ENCODE peak calls at places on chromosomes 6 and 20, in seven cellular contexts. L, Q, U, E, R, X and G are unnamed samples.

GRCh38 chr6:135852775-135853174 is 1.3 kb downstream of the PDE7B start:
- DNase-seq in L (no peak), Q (no peak), U (no peak), E (no peak), R (no peak), X (no peak), G (peak)

GRCh38 chr6:46381057-46381456 is 110.2 kb downstream of the RCAN2 start:
- DNase-seq in L (no peak), Q (no peak), U (no peak), E (no peak), R (no peak), X (no peak), G (no peak)

GRCh38 chr6:163627274-163628062 is 212.9 kb downstream of the QKI start:
- DNase-seq in L (no peak), Q (no peak), U (no peak), E (no peak), R (no peak), X (no peak), G (no peak)

GRCh38 chr20:17631576-17632319 is 50.3 kb downstream of the RRBP1 start:
- DNase-seq in L (no peak), Q (peak), U (no peak), E (no peak), R (no peak), X (no peak), G (no peak)

GRCh38 chr6:165159459-165159858 is 149.9 kb downstream of the C6orf118 start:
- DNase-seq in L (no peak), Q (no peak), U (no peak), E (no peak), R (no peak), X (no peak), G (no peak)

GRCh38 chr6:157625111-157625510 is 197.9 kb upstream of the SNX9 start:
- DNase-seq in L (no peak), Q (no peak), U (no peak), E (no peak), R (no peak), X (no peak), G (no peak)

GRCh38 chr20:5080384-5080877 is 39.3 kb downstream of the PCNA start:
- DNase-seq in L (no peak), Q (peak), U (peak), E (peak), R (peak), X (peak), G (no peak)

GRCh38 chr20:62782893-62783278 is 13.4 kb upstream of the MRGBP start:
- DNase-seq in L (no peak), Q (no peak), U (no peak), E (no peak), R (no peak), X (peak), G (no peak)

GRCh38 chr6:89438248-89438647 is 5.3 kb downstream of the ANKRD6 start:
- DNase-seq in L (no peak), Q (no peak), U (no peak), E (no peak), R (no peak), X (no peak), G (no peak)

GRCh38 chr20:57596998-57597939 is 23.0 kb downstream of the ZBP1 start:
- DNase-seq in L (no peak), Q (peak), U (peak), E (peak), R (peak), X (peak), G (peak)

GRCh38 chr6:125144822-125145221 is 8.8 kb upstream of the TPD52L1 start:
- DNase-seq in L (no peak), Q (no peak), U (no peak), E (no peak), R (no peak), X (no peak), G (no peak)

DNA sequence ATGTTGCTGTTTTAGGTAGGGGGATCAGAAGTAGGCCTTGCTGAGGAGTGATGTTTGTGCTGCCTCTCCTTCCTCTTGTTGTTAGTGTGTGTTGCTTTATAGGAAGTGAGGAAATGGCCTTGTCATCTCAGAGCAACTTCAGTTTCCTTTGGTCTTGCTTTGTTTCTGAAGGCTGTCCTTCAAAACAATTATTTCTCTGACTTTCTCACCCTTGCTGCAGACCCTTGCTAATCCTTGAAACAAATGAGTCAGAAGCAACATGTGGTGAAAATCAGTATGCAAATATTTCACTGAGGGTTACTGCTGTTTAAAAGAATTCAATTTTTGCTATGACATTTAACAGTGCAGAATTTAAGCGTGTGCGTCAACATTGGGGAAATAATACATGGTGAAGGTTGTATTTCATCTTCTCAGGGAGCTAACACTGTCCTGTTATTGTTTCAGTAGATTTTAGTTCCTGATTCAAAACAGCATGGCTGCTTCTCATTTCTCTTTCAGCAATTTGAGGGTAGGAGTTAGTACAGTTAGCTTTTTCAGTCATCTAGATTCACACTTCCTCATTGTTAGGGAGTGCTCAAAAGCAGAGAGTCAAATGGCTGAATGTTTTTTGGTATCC is 13.8 kb downstream of the RNF144B start:
- DNase-seq in L (no peak), Q (no peak), U (peak), E (no peak), R (no peak), X (no peak), G (peak)
- H3K4me3 ChIP-seq in L (no peak), Q (no peak), U (no peak), E (no peak), R (no peak), X (no peak), G (no peak)

DNA sequence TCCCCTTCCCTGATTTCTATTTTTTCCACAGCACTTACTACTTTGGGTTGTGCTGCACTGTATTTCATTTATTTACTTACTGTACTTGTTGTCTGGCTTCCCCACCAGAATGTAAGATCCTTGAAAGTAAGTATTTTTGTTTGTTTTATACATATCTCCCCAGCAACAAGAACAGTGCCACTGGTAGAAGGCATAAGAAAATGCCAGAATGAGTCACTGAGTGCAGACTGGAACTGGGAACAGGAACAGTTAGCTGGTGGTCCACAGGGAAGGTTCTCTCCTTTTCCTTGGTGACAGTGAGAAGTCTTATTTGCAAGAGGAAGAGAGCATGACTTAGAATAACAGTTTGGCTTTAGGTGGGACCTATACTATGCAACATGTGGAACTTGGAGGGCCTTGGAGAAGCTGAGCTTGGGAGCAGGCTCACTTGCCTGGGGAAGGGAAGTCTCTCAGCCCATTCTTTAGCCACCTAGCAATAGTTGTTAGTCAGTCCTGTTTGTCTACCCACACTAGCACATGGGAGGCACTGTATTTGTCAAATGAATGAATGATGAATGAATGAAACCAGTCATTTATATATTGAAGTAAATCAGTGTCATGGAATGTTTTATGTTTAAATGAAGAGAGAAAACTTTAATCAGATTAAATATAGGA is 203.5 kb downstream of the KCNQ5 start:
- DNase-seq in L (no peak), Q (no peak), U (peak), E (no peak), R (no peak), X (no peak), G (peak)
- H3K4me3 ChIP-seq in L (no peak), Q (no peak), U (no peak), E (no peak), R (no peak), X (no peak), G (no peak)

GRCh38 chr6:42138190-42138589 is 4.2 kb downstream of the C6orf132 start:
- DNase-seq in L (no peak), Q (no peak), U (no peak), E (no peak), R (no peak), X (no peak), G (no peak)

GRCh38 chr6:42138630-42139619 is 3.5 kb downstream of the C6orf132 start:
- DNase-seq in L (no peak), Q (no peak), U (no peak), E (no peak), R (no peak), X (no peak), G (no peak)

GRCh38 chr6:42141603-42142117 is 760 bp downstream of the C6orf132 start:
- DNase-seq in L (no peak), Q (no peak), U (no peak), E (no peak), R (no peak), X (no peak), G (no peak)

GRCh38 chr6:42140756-42141602 is 1.4 kb downstream of the C6orf132 start:
- DNase-seq in L (no peak), Q (no peak), U (peak), E (peak), R (no peak), X (no peak), G (no peak)

DNA sequence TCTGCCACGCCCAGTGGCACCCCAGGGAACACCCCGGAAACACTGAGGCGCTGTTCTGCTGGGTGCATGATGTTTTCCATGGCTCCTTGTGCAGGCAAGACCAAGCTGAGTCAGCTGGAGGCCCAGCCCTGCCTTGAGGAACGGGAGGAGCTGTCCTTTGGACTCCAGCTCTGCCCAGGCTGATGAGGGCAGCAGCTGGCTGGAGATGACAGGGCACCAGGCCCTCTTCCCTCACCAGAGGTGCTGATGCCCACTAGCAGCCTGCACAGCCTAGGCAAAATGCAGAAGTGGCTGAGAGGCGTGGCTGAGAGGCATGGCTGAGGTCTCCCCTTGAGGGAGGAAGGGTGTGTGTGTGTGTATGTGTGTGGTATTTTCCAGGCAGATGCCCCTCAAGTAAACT is 2.4 kb downstream of the C6orf132 start:
- DNase-seq in L (no peak), Q (peak), U (peak), E (peak), R (no peak), X (no peak), G (no peak)
- H3K4me3 ChIP-seq in L (no peak), Q (no peak), U (no peak), E (no peak), R (no peak), X (no peak), G (no peak)

DNA sequence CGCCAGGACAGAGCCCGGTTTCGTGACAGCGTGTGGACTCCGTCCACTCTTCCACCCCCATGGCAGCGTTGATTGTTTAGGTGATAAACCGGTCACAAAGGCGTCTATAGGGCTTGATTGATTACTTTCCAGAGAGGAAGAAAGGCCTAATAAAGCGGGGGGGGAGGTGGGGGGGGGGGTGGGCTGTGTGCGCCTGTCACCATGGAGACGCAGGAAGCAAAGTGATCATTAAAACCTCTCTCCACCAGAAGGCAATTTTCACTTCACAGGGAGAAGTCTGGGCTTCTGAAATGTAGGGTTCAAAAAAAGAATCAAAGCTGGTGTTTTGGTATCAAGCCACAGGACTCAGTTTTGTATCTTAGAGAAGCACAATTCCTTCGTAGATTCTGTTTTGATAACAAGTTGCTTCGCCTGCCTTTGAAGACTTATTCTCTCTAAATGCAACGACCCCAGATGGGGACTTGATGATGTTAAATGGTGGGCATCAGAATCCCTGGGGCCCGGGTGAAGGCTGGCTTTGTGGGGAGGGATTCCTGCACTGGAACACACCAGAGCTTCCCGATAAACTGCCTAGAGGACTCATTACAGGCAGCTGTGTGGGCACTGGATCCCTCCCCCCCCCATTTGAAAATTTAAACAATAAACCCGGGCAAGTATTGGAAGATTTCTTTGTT is 1.5 kb downstream of the PHACTR3 start:
- DNase-seq in L (no peak), Q (no peak), U (no peak), E (no peak), R (no peak), X (no peak), G (no peak)
- H3K4me3 ChIP-seq in L (no peak), Q (no peak), U (no peak), E (no peak), R (no peak), X (no peak), G (no peak)

GRCh38 chr6:159983641-159984080 is 14.8 kb downstream of the IGF2R start:
- DNase-seq in L (no peak), Q (no peak), U (peak), E (no peak), R (no peak), X (no peak), G (peak)

GRCh38 chr6:159982726-159983506 is 14.0 kb downstream of the IGF2R start:
- DNase-seq in L (no peak), Q (peak), U (peak), E (no peak), R (no peak), X (no peak), G (peak)

GRCh38 chr6:159980474-159980873 is 11.6 kb downstream of the IGF2R start:
- DNase-seq in L (no peak), Q (no peak), U (no peak), E (no peak), R (no peak), X (no peak), G (no peak)

GRCh38 chr6:159981171-159981571 is 12.3 kb downstream of the IGF2R start:
- DNase-seq in L (no peak), Q (peak), U (no peak), E (no peak), R (no peak), X (no peak), G (no peak)

DNA sequence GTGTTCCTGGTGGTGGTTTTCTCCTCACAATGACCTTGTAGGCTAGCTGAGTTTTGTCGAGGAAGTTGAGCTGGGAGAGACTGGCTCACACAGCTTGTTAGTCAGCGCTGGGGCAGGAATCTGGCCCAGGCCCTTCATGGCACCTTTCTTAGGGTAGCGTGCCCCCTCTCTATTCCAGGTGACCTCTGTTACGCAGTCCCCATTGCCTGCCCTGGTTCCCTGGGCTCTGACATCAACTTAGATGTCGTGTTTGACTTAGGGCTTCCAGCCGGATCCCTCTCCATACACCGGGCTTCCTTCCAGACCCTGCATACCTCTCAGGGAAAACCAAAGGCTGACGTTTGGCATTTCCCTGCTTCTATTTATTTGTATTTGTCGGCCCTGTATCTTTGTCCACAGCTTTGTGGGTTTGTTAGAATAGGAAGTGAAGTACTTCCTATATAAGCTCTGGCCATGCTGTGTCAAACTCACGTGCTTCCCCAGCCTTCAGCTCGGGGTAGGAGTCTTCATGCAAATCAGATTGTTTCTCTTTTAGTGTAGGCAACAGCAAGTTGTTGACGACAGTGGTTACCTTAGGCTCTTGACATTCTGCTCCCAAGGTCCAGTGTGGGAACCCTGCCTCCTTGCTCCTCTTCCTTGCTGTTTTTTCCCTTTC is 12.8 kb downstream of the IGF2R start:
- DNase-seq in L (no peak), Q (peak), U (peak), E (peak), R (no peak), X (peak), G (peak)
- H3K4me3 ChIP-seq in L (peak), Q (no peak), U (no peak), E (no peak), R (peak), X (no peak), G (no peak)

DNA sequence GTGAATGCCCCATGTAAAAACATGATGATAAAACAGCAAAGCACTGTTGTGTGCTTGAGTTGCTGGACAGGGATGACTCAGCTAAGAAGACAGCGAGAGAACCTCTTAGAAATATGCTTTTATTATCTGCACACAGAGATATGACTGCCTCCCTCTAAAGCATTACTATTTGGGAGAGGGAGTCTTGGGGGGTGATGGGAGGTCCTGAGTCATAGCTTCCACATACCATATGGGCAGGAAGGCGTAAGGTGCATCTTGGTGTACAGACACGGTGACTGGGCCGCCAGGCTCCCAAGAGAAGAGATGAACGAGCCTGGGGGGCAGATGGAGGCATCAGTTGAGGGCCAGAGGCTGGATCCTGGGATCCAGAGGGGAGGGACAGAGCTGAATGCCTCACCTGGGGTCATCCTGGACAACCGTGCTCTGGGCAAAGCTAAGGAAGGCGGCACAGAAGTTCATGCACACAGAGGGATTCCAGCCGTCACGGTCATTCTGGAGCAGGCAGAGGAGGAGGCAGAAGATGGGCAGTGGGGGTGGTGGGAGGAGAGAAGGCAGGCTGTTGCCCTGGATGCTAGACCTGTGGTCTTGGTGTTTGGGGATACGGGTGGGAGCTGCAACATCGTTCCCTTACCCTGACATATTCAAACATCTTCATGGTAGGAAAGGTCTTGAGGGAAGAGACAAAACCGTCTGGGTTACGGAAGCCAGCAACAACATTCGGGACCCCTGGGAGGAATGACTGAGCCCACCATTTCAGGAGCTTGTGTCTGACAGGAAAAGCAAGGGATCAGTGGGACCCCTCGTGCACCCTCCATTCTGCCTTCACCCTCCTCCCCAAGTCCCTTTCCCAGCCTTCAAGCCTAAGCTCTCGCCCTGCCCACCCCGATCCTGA is 2.0 kb downstream of the DXO start:
- DNase-seq in L (no peak), Q (peak), U (no peak), E (no peak), R (no peak), X (no peak), G (no peak)
- H3K4me3 ChIP-seq in L (peak), Q (no peak), U (peak), E (no peak), R (no peak), X (no peak), G (peak)

GRCh38 chr6:138455746-138456392 is 43.4 kb downstream of the NHSL1 start:
- DNase-seq in L (no peak), Q (no peak), U (peak), E (no peak), R (no peak), X (no peak), G (peak)
- H3K4me3 ChIP-seq in L (no peak), Q (no peak), U (no peak), E (no peak), R (no peak), X (no peak), G (no peak)